ENCODE peak calls at places on chromosome 6, in ten cellular contexts. V is kidney glomerular epithelial cell, G is caudate nucleus, M is NCI-H510A treated with DMSO at 0.1 percent for 48 hours, P is AG04449, W is glutamatergic neuron, R is NCI-H1092, X is HepG2, Q is left colon, J is prostate gland. A is an unnamed sample.
A peak's percentile ranks its signal among the peaks of the same experiment; 100 is the strongest.

GRCh38 chr6:54719633-54720032 is 126.9 kb upstream of the FAM83B start:
- DNase-seq in P (no peak), Q (no peak), M (no peak), V (no peak), G (no peak), R (no peak), X (no peak), J (no peak), W (no peak), A (no peak)

GRCh38 chr6:153058909-153059308 is 56.4 kb upstream of the MTRF1L start:
- DNase-seq in Q (no peak), R (no peak), J (no peak), V (no peak), M (no peak), X (no peak), P (no peak), G (no peak), W (no peak), A (no peak)

GRCh38 chr6:150332939-150333591 is 35.7 kb upstream of the IYD start:
- DNase-seq in W (no peak), X (no peak), R (no peak), P (no peak), M (no peak), Q (no peak), V (no peak), J (no peak), G (no peak), A (no peak)

GRCh38 chr6:116409756-116410155 is 39.0 kb downstream of the DSE start:
- DNase-seq in P (no peak), J (no peak), R (no peak), G (no peak), Q (no peak), M (no peak), W (no peak), X (no peak), V (no peak), A (no peak)

GRCh38 chr6:21496275-21496674 is 97.3 kb upstream of the SOX4 start:
- DNase-seq in G (no peak), M (no peak), Q (no peak), J (no peak), R (no peak), X (no peak), V (no peak), W (no peak), P (no peak), A (no peak)

GRCh38 chr6:3252861-3253596 is 5.7 kb upstream of the PSMG4 start:
- DNase-seq in Q (no peak), P (no peak), V (no peak), W (no peak), X (no peak), R (no peak), J (no peak), G (no peak), M (no peak), A (no peak)

GRCh38 chr6:33095681-33096080 is 19.9 kb downstream of the HLA-DPB1 start:
- DNase-seq in G (no peak), Q (no peak), M (no peak), V (no peak), P (no peak), R (no peak), W (no peak), J (no peak), X (no peak), A (no peak)

GRCh38 chr6:121216928-121217327 is 117.4 kb downstream of the TBC1D32 start:
- DNase-seq in Q (no peak), W (no peak), R (no peak), V (no peak), X (no peak), G (no peak), P (peak; percentile 7), J (no peak), M (no peak), A (no peak)

GRCh38 chr6:132675002-132675401 is 16.0 kb upstream of the TAAR1 start:
- DNase-seq in X (no peak), P (no peak), J (no peak), Q (no peak), R (no peak), M (no peak), G (no peak), W (no peak), V (no peak), A (no peak)

GRCh38 chr6:16285467-16286150 is 47.2 kb downstream of the GMPR start:
- DNase-seq in Q (no peak), J (no peak), M (no peak), V (no peak), W (no peak), G (no peak), R (no peak), X (no peak), P (no peak), A (no peak)

GRCh38 chr6:39961178-39961577 is 26.9 kb upstream of the MOCS1 start:
- DNase-seq in M (no peak), P (no peak), W (no peak), X (no peak), V (peak; percentile 19), G (no peak), R (no peak), Q (no peak), J (no peak), A (no peak)

GRCh38 chr6:26273673-26274595 is 91.1 kb upstream of the BTN3A2 start:
- DNase-seq in M (no peak), W (no peak), P (no peak), X (no peak), R (no peak), Q (no peak), V (no peak), G (no peak), J (no peak), A (no peak)

GRCh38 chr6:20868397-20869185 is 334.3 kb downstream of the CDKAL1 start:
- DNase-seq in V (no peak), G (no peak), W (peak; percentile 59), J (no peak), P (no peak), R (peak; percentile 46), Q (no peak), X (no peak), M (peak; percentile 91), A (no peak)

GRCh38 chr6:36914227-36914794 is 28.6 kb downstream of the C6orf89 start:
- DNase-seq in X (peak; percentile 85), V (peak; percentile 30), P (no peak), M (no peak), R (no peak), W (peak; percentile 26), G (no peak), Q (peak; percentile 82), J (peak; percentile 51), A (peak; percentile 47)

GRCh38 chr6:139568956-139569538 is 194.6 kb upstream of the CITED2 start:
- DNase-seq in W (no peak), V (peak; percentile 92), X (no peak), M (no peak), G (no peak), J (no peak), R (no peak), P (no peak), Q (no peak), A (no peak)

GRCh38 chr6:67653561-67653960 is 981.5 kb upstream of the ADGRB3 start:
- DNase-seq in P (no peak), W (no peak), R (no peak), J (no peak), V (no peak), Q (no peak), X (no peak), M (no peak), G (no peak), A (no peak)

GRCh38 chr6:1817033-1817761 is 207.5 kb downstream of the FOXC1 start:
- DNase-seq in J (no peak), W (no peak), M (no peak), V (no peak), X (no peak), P (no peak), G (no peak), R (no peak), Q (no peak), A (no peak)

GRCh38 chr6:7528565-7528964 is 12.9 kb upstream of the DSP start:
- DNase-seq in X (no peak), R (no peak), J (no peak), P (peak; percentile 89), G (no peak), Q (no peak), V (peak; percentile 98), W (no peak), M (no peak), A (no peak)

GRCh38 chr6:147301070-147301469 is 96.9 kb downstream of the STXBP5 start:
- DNase-seq in X (no peak), G (no peak), V (no peak), W (no peak), J (no peak), M (no peak), P (no peak), Q (no peak), R (no peak), A (no peak)

GRCh38 chr6:7540595-7540994 is 876 bp upstream of the DSP start:
- DNase-seq in G (no peak), M (no peak), J (no peak), V (no peak), P (no peak), W (no peak), Q (no peak), R (no peak), X (no peak), A (no peak)

GRCh38 chr6:155248021-155249001 is 15.5 kb upstream of the CLDN20 start:
- DNase-seq in M (no peak), G (peak; percentile 62), Q (peak; percentile 33), P (peak; percentile 56), X (peak; percentile 43), W (peak; percentile 48), J (peak; percentile 59), V (peak; percentile 50), R (no peak), A (no peak)

GRCh38 chr6:25263602-25264001 is 15.6 kb upstream of the CARMIL1 start:
- DNase-seq in R (no peak), W (no peak), V (peak; percentile 70), P (peak; percentile 19), J (no peak), G (no peak), X (no peak), M (no peak), Q (no peak), A (no peak)

GRCh38 chr6:16822529-16822928 is 61.3 kb upstream of the ATXN1 start:
- DNase-seq in P (no peak), G (no peak), V (no peak), J (no peak), Q (no peak), R (no peak), W (no peak), M (no peak), X (no peak), A (no peak)

GRCh38 chr6:71621918-71622519 is 264.3 kb upstream of the RIMS1 start:
- DNase-seq in W (no peak), P (no peak), J (no peak), R (no peak), G (no peak), X (peak; percentile 2), Q (no peak), M (no peak), V (peak; percentile 11), A (no peak)

GRCh38 chr6:31113861-31114539 is 600 bp upstream of the PSORS1C1 start:
- DNase-seq in W (no peak), M (no peak), V (no peak), Q (no peak), P (peak; percentile 9), G (no peak), R (no peak), X (no peak), J (no peak), A (no peak)

GRCh38 chr6:3414704-3415453 is 42.0 kb downstream of the SLC22A23 start:
- DNase-seq in J (no peak), P (no peak), X (peak; percentile 80), G (no peak), W (no peak), Q (no peak), V (no peak), R (no peak), M (peak; percentile 29), A (no peak)

GRCh38 chr6:39366875-39367618 is 44.5 kb upstream of the KCNK16 start:
- DNase-seq in G (peak; percentile 43), R (no peak), J (no peak), M (no peak), P (no peak), V (no peak), Q (no peak), W (no peak), X (no peak), A (no peak)